ENCODE peak calls at places on chromosomes 1 and 21, in five cellular contexts. I is MM.1S, Z is psoas muscle, U is pancreas, S is IMR-90. F is an unnamed sample.
A peak's percentile ranks its signal among the peaks of the same experiment; 100 is the strongest.

GRCh38 chr21:14842641-14843040 is 222.2 kb downstream of the NRIP1 start:
- DNase-seq in I (no peak), Z (no peak), S (no peak), U (no peak), F (peak; percentile 21)

GRCh38 chr21:42644223-42645208 is 8.9 kb upstream of the PDE9A start:
- DNase-seq in Z (no peak), S (peak; percentile 73), U (no peak), I (no peak), F (no peak)

GRCh38 chr1:69213644-69214043 is 354.1 kb upstream of the LRRC7 start:
- DNase-seq in Z (no peak), I (no peak), S (no peak), U (no peak), F (no peak)

GRCh38 chr21:29287383-29287782 is 11.3 kb upstream of the BACH1 start:
- DNase-seq in S (peak; percentile 52), I (no peak), Z (no peak), U (no peak), F (no peak)

GRCh38 chr21:35926003-35926541 is 134.3 kb downstream of the SETD4 start:
- DNase-seq in S (no peak), Z (no peak), U (no peak), I (no peak), F (no peak)

GRCh38 chr1:207321790-207322530 is 482 bp downstream of the CD55 start:
- DNase-seq in U (no peak), I (peak; percentile 19), S (no peak), Z (no peak), F (no peak)

GRCh38 chr1:107483949-107484348 is 343.1 kb downstream of the NTNG1 start:
- DNase-seq in S (no peak), U (no peak), I (no peak), Z (no peak), F (no peak)

GRCh38 chr21:14215971-14216621 is at the start of gene RBM11:
- DNase-seq in U (peak; percentile 74), I (peak; percentile 83), S (peak; percentile 7), Z (peak; percentile 50), F (peak; percentile 69)

GRCh38 chr1:3418600-3418999 is 35.9 kb upstream of the ARHGEF16 start:
- DNase-seq in I (no peak), U (no peak), S (no peak), Z (no peak), F (no peak)

GRCh38 chr1:53077599-53077965 is 15.6 kb downstream of the PODN start:
- DNase-seq in I (no peak), S (no peak), Z (peak; percentile 9), U (no peak), F (no peak)

GRCh38 chr1:179591592-179592580 is at the start of gene TDRD5:
- DNase-seq in Z (no peak), U (peak; percentile 46), I (no peak), S (no peak), F (peak; percentile 24)

DNA sequence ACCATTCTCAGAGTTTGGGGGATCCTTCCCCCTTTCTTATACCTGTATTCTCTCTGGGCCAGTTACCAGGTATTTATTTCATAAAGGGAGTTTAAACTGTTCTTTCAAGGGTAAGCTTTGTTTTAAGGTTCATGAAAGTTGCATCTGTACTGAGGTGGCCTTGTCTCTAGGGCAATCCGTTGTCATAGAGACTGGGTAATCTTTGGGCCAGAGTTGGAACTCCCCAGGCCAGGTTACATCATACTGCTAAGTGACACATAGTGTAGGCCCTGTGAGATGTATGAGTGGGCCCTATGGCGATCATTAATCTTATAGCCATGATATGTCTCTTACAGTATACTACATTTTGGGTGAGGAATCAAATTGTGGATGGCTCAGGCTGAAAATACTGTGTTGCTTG is 148.4 kb downstream of the RWDD3 start:
- DNase-seq in Z (no peak), U (no peak), S (no peak), I (no peak), F (no peak)
- H3K4me3 ChIP-seq in Z (no peak overlapping the region), U (no peak overlapping the region), S (no peak overlapping the region), I (no peak overlapping the region), F (no peak overlapping the region)

GRCh38 chr1:231046730-231047395 is 6.8 kb upstream of the FAM89A start:
- DNase-seq in Z (no peak), U (no peak), S (no peak), I (no peak), F (no peak)
- H3K27me3 ChIP-seq in Z (no peaks in the 10 kb centered on the region), U (no peaks in the 10 kb centered on the region), S (peaks cover 23% of the 10 kb centered on the region), I (no peaks in the 10 kb centered on the region), F (peaks cover 28% of the 10 kb centered on the region)

GRCh38 chr21:28196981-28197380 is 795.7 kb downstream of the LTN1 start:
- DNase-seq in U (no peak), S (no peak), Z (no peak), I (no peak), F (no peak)
- H3K9me3 ChIP-seq in U (no peaks in the 10 kb centered on the region), S (no peaks in the 10 kb centered on the region), Z (peaks cover 24% of the 10 kb centered on the region), I (no peaks in the 10 kb centered on the region), F (peaks cover 12% of the 10 kb centered on the region)

DNA sequence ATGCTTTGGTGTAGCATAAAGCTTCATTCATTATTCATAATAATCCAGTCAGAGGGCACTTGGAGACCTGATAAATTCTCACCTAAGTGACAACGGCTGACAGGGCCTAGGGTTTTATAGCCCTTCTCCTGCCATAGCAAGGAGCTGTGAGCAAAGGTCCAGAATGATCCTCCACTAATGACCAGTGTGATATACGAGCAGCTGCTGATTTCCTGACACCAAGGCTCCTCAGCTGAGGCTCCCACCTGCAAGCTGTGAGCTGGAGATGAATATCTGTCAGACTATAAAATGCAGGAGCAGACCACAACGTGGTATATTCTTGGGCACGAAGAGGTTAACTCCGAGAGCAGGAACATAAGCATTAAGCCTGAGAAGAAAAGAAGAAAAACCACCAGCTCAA is 148.8 kb downstream of the ATP6V1G3 start:
- DNase-seq in Z (no peak), I (no peak), U (no peak), S (no peak), F (no peak)
- H3K4me3 ChIP-seq in Z (no peak overlapping the region), I (no peak overlapping the region), U (no peak overlapping the region), S (no peak overlapping the region), F (no peak overlapping the region)

DNA sequence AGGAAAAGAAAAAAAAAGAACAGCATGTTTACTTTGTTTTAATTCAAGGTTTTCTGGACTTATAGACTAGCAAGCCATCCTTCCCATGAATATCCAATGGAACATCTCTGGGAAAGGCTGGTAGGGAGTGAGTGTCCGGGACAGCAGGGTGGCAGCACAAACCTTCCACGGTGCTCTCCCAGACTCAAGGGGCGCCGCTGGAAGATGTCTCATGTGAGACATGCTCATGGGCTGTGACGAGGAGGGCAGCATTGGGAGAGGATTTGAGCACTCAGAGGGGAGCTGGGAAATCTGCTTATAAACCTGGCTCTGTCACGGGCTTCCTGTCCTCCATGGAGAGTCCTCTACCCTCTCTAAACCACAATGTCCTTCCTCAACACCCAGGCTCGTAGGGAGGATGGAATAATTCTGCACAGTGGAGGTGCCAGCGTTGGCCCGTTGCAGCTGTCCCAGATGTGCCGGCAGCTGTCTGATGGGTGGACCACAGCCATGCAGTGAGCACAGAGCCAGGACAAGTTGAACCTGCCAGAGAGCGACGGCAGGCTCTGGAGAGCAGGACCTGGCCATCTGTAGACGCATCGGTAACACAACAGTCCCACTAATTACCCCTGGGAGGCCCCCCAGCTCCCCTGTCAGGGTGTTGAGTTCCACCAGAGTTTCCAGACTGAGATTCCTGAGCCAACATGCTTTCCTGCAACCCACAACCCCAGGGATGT is 100.0 kb upstream of the IGSF21 start:
- DNase-seq in U (no peak), Z (no peak), S (no peak), I (no peak), F (no peak)
- H3K27me3 ChIP-seq in U (no peaks in the 10 kb centered on the region), Z (peaks cover 9% of the 10 kb centered on the region), S (no peaks in the 10 kb centered on the region), I (peaks cover 67% of the 10 kb centered on the region), F (peaks cover 5% of the 10 kb centered on the region)